ENCODE peak calls at places on chromosomes 16 and 17, in ten cellular contexts. One of them, this sample, is unnamed.
A peak's percentile ranks its signal among the peaks of the same experiment; 100 is the strongest.

GRCh38 chr16:89324056-89325010 is 106.8 kb downstream of the ZNF778 start:
- DNase-seq in T-helper 9 cell: no peak
- DNase-seq in KG1: no peak
- DNase-seq in activated T-cell treated with anti-CD3 and anti-CD28 coated beads for 1 hour: no peak
- DNase-seq in colonic mucosa: no peak
- DNase-seq in activated CD4-positive, alpha-beta T cell treated with anti-CD3 and anti-CD28 coated beads for 48 hours: peak; percentile 82
- DNase-seq in nucleus accumbens: no peak
- DNase-seq in Peyer's patch: peak; percentile 41
- DNase-seq in HepG2: no peak
- DNase-seq in HEK293T: no peak
- DNase-seq in this sample: peak; percentile 8

GRCh38 chr16:239948-240277 is 5.3 kb downstream of the FAM234A start:
- DNase-seq in T-helper 9 cell: no peak
- DNase-seq in HepG2: peak; percentile 39
- DNase-seq in activated T-cell treated with anti-CD3 and anti-CD28 coated beads for 1 hour: no peak
- DNase-seq in nucleus accumbens: no peak
- DNase-seq in HEK293T: no peak
- DNase-seq in Peyer's patch: no peak
- DNase-seq in activated CD4-positive, alpha-beta T cell treated with anti-CD3 and anti-CD28 coated beads for 48 hours: no peak
- DNase-seq in colonic mucosa: no peak
- DNase-seq in KG1: no peak
- DNase-seq in this sample: no peak

GRCh38 chr16:67910162-67910561 is 17.1 kb downstream of the PSKH1 start:
- DNase-seq in KG1: no peak
- DNase-seq in activated T-cell treated with anti-CD3 and anti-CD28 coated beads for 1 hour: no peak
- DNase-seq in Peyer's patch: no peak
- DNase-seq in nucleus accumbens: peak; percentile 89
- DNase-seq in colonic mucosa: no peak
- DNase-seq in HEK293T: no peak
- DNase-seq in activated CD4-positive, alpha-beta T cell treated with anti-CD3 and anti-CD28 coated beads for 48 hours: peak; percentile 45
- DNase-seq in T-helper 9 cell: no peak
- DNase-seq in HepG2: no peak
- DNase-seq in this sample: no peak

GRCh38 chr16:75074920-75075687 is 41.5 kb downstream of the LDHD start:
- DNase-seq in KG1: peak; percentile 87
- DNase-seq in nucleus accumbens: no peak
- DNase-seq in HEK293T: no peak
- DNase-seq in T-helper 9 cell: peak; percentile 74
- DNase-seq in colonic mucosa: no peak
- DNase-seq in activated CD4-positive, alpha-beta T cell treated with anti-CD3 and anti-CD28 coated beads for 48 hours: peak; percentile 83
- DNase-seq in Peyer's patch: no peak
- DNase-seq in HepG2: no peak
- DNase-seq in activated T-cell treated with anti-CD3 and anti-CD28 coated beads for 1 hour: peak; percentile 62
- DNase-seq in this sample: no peak

GRCh38 chr17:791807-792206 is 9.7 kb downstream of the MRM3 start:
- DNase-seq in Peyer's patch: no peak
- DNase-seq in nucleus accumbens: no peak
- DNase-seq in T-helper 9 cell: no peak
- DNase-seq in activated T-cell treated with anti-CD3 and anti-CD28 coated beads for 1 hour: no peak
- DNase-seq in colonic mucosa: no peak
- DNase-seq in KG1: no peak
- DNase-seq in activated CD4-positive, alpha-beta T cell treated with anti-CD3 and anti-CD28 coated beads for 48 hours: no peak
- DNase-seq in HepG2: no peak
- DNase-seq in HEK293T: no peak
- DNase-seq in this sample: no peak

GRCh38 chr17:3535253-3535995 is 22.2 kb downstream of the TRPV3 start:
- DNase-seq in HepG2: no peak
- DNase-seq in HEK293T: peak; percentile 71
- DNase-seq in Peyer's patch: peak; percentile 69
- DNase-seq in activated CD4-positive, alpha-beta T cell treated with anti-CD3 and anti-CD28 coated beads for 48 hours: peak; percentile 80
- DNase-seq in colonic mucosa: peak; percentile 51
- DNase-seq in T-helper 9 cell: peak; percentile 26
- DNase-seq in KG1: no peak
- DNase-seq in nucleus accumbens: peak; percentile 57
- DNase-seq in activated T-cell treated with anti-CD3 and anti-CD28 coated beads for 1 hour: peak; percentile 15
- DNase-seq in this sample: peak; percentile 66

GRCh38 chr17:45019177-45019711 is 32.2 kb downstream of the DCAKD start:
- DNase-seq in activated CD4-positive, alpha-beta T cell treated with anti-CD3 and anti-CD28 coated beads for 48 hours: peak; percentile 47
- DNase-seq in HepG2: no peak
- DNase-seq in HEK293T: peak; percentile 68
- DNase-seq in colonic mucosa: peak; percentile 32
- DNase-seq in Peyer's patch: peak; percentile 66
- DNase-seq in T-helper 9 cell: no peak
- DNase-seq in nucleus accumbens: no peak
- DNase-seq in KG1: peak; percentile 20
- DNase-seq in activated T-cell treated with anti-CD3 and anti-CD28 coated beads for 1 hour: peak; percentile 6
- DNase-seq in this sample: peak; percentile 55

GRCh38 chr17:81002409-81003361 is 11.0 kb downstream of the CHMP6 start:
- DNase-seq in HepG2: no peak
- DNase-seq in Peyer's patch: peak; percentile 85
- DNase-seq in KG1: no peak
- DNase-seq in activated T-cell treated with anti-CD3 and anti-CD28 coated beads for 1 hour: no peak
- DNase-seq in T-helper 9 cell: no peak
- DNase-seq in activated CD4-positive, alpha-beta T cell treated with anti-CD3 and anti-CD28 coated beads for 48 hours: no peak
- DNase-seq in colonic mucosa: peak; percentile 94
- DNase-seq in nucleus accumbens: no peak
- DNase-seq in HEK293T: no peak
- DNase-seq in this sample: peak; percentile 53

GRCh38 chr17:35052780-35053179 is 10.7 kb downstream of the RFFL start:
- DNase-seq in HepG2: no peak
- DNase-seq in KG1: no peak
- DNase-seq in Peyer's patch: no peak
- DNase-seq in activated T-cell treated with anti-CD3 and anti-CD28 coated beads for 1 hour: no peak
- DNase-seq in HEK293T: no peak
- DNase-seq in nucleus accumbens: no peak
- DNase-seq in T-helper 9 cell: no peak
- DNase-seq in activated CD4-positive, alpha-beta T cell treated with anti-CD3 and anti-CD28 coated beads for 48 hours: no peak
- DNase-seq in colonic mucosa: no peak
- DNase-seq in this sample: no peak

GRCh38 chr16:53043986-53044571 is 8.6 kb downstream of the CHD9NB start:
- DNase-seq in nucleus accumbens: no peak
- DNase-seq in T-helper 9 cell: no peak
- DNase-seq in colonic mucosa: peak; percentile 52
- DNase-seq in HepG2: peak; percentile 68
- DNase-seq in HEK293T: peak; percentile 30
- DNase-seq in activated CD4-positive, alpha-beta T cell treated with anti-CD3 and anti-CD28 coated beads for 48 hours: no peak
- DNase-seq in Peyer's patch: no peak
- DNase-seq in KG1: no peak
- DNase-seq in activated T-cell treated with anti-CD3 and anti-CD28 coated beads for 1 hour: no peak
- DNase-seq in this sample: peak; percentile 69

GRCh38 chr17:75267403-75268232 is 3.4 kb downstream of the MIF4GD start:
- DNase-seq in HepG2: peak; percentile 86
- DNase-seq in activated T-cell treated with anti-CD3 and anti-CD28 coated beads for 1 hour: no peak
- DNase-seq in colonic mucosa: peak; percentile 74
- DNase-seq in T-helper 9 cell: no peak
- DNase-seq in HEK293T: no peak
- DNase-seq in nucleus accumbens: no peak
- DNase-seq in Peyer's patch: peak; percentile 69
- DNase-seq in KG1: no peak
- DNase-seq in activated CD4-positive, alpha-beta T cell treated with anti-CD3 and anti-CD28 coated beads for 48 hours: no peak
- DNase-seq in this sample: no peak

GRCh38 chr16:84648595-84649510 is 542 bp downstream of the KLHL36 start:
- DNase-seq in colonic mucosa: peak; percentile 72
- DNase-seq in nucleus accumbens: no peak
- DNase-seq in HEK293T: peak; percentile 62
- DNase-seq in T-helper 9 cell: peak; percentile 36
- DNase-seq in activated CD4-positive, alpha-beta T cell treated with anti-CD3 and anti-CD28 coated beads for 48 hours: peak; percentile 50
- DNase-seq in Peyer's patch: peak; percentile 83
- DNase-seq in activated T-cell treated with anti-CD3 and anti-CD28 coated beads for 1 hour: peak; percentile 26
- DNase-seq in KG1: no peak
- DNase-seq in HepG2: no peak
- DNase-seq in this sample: peak; percentile 61

GRCh38 chr16:22120440-22120839 is 28.1 kb downstream of the VWA3A start:
- DNase-seq in nucleus accumbens: no peak
- DNase-seq in HEK293T: no peak
- DNase-seq in activated T-cell treated with anti-CD3 and anti-CD28 coated beads for 1 hour: no peak
- DNase-seq in activated CD4-positive, alpha-beta T cell treated with anti-CD3 and anti-CD28 coated beads for 48 hours: no peak
- DNase-seq in Peyer's patch: no peak
- DNase-seq in KG1: no peak
- DNase-seq in colonic mucosa: no peak
- DNase-seq in HepG2: no peak
- DNase-seq in T-helper 9 cell: no peak
- DNase-seq in this sample: no peak

GRCh38 chr17:50352072-50352692 is 6.3 kb downstream of the XYLT2 start:
- DNase-seq in HEK293T: no peak
- DNase-seq in activated CD4-positive, alpha-beta T cell treated with anti-CD3 and anti-CD28 coated beads for 48 hours: no peak
- DNase-seq in HepG2: no peak
- DNase-seq in T-helper 9 cell: no peak
- DNase-seq in nucleus accumbens: no peak
- DNase-seq in activated T-cell treated with anti-CD3 and anti-CD28 coated beads for 1 hour: no peak
- DNase-seq in Peyer's patch: no peak
- DNase-seq in colonic mucosa: no peak
- DNase-seq in KG1: no peak
- DNase-seq in this sample: peak; percentile 49

GRCh38 chr16:12111819-12112218 is 135.3 kb downstream of the SNX29 start:
- DNase-seq in colonic mucosa: no peak
- DNase-seq in KG1: no peak
- DNase-seq in nucleus accumbens: no peak
- DNase-seq in HEK293T: no peak
- DNase-seq in Peyer's patch: no peak
- DNase-seq in HepG2: no peak
- DNase-seq in activated CD4-positive, alpha-beta T cell treated with anti-CD3 and anti-CD28 coated beads for 48 hours: no peak
- DNase-seq in activated T-cell treated with anti-CD3 and anti-CD28 coated beads for 1 hour: no peak
- DNase-seq in T-helper 9 cell: no peak
- DNase-seq in this sample: no peak

GRCh38 chr17:32593003-32593402 is 106.2 kb downstream of the CDK5R1 start:
- DNase-seq in colonic mucosa: no peak
- DNase-seq in KG1: no peak
- DNase-seq in HepG2: no peak
- DNase-seq in activated CD4-positive, alpha-beta T cell treated with anti-CD3 and anti-CD28 coated beads for 48 hours: no peak
- DNase-seq in Peyer's patch: no peak
- DNase-seq in HEK293T: no peak
- DNase-seq in nucleus accumbens: no peak
- DNase-seq in T-helper 9 cell: no peak
- DNase-seq in activated T-cell treated with anti-CD3 and anti-CD28 coated beads for 1 hour: no peak
- DNase-seq in this sample: no peak

GRCh38 chr17:78944956-78945355 is 19.8 kb upstream of the TIMP2 start:
- DNase-seq in T-helper 9 cell: no peak
- DNase-seq in colonic mucosa: no peak
- DNase-seq in nucleus accumbens: no peak
- DNase-seq in KG1: no peak
- DNase-seq in activated CD4-positive, alpha-beta T cell treated with anti-CD3 and anti-CD28 coated beads for 48 hours: no peak
- DNase-seq in Peyer's patch: no peak
- DNase-seq in HepG2: no peak
- DNase-seq in HEK293T: no peak
- DNase-seq in activated T-cell treated with anti-CD3 and anti-CD28 coated beads for 1 hour: no peak
- DNase-seq in this sample: no peak

GRCh38 chr17:36816889-36817288 is 120.4 kb upstream of the LHX1 start:
- DNase-seq in activated CD4-positive, alpha-beta T cell treated with anti-CD3 and anti-CD28 coated beads for 48 hours: no peak
- DNase-seq in HepG2: no peak
- DNase-seq in colonic mucosa: no peak
- DNase-seq in HEK293T: no peak
- DNase-seq in nucleus accumbens: no peak
- DNase-seq in T-helper 9 cell: no peak
- DNase-seq in KG1: no peak
- DNase-seq in Peyer's patch: no peak
- DNase-seq in activated T-cell treated with anti-CD3 and anti-CD28 coated beads for 1 hour: no peak
- DNase-seq in this sample: no peak

GRCh38 chr16:17345043-17345442 is 125.7 kb downstream of the XYLT1 start:
- DNase-seq in KG1: no peak
- DNase-seq in activated CD4-positive, alpha-beta T cell treated with anti-CD3 and anti-CD28 coated beads for 48 hours: peak; percentile 35
- DNase-seq in activated T-cell treated with anti-CD3 and anti-CD28 coated beads for 1 hour: no peak
- DNase-seq in T-helper 9 cell: no peak
- DNase-seq in HEK293T: no peak
- DNase-seq in Peyer's patch: no peak
- DNase-seq in nucleus accumbens: no peak
- DNase-seq in HepG2: no peak
- DNase-seq in colonic mucosa: no peak
- DNase-seq in this sample: peak; percentile 67

GRCh38 chr16:19108409-19109287 is 5.1 kb upstream of the ITPRIPL2 start:
- DNase-seq in HepG2: peak; percentile 95
- DNase-seq in nucleus accumbens: no peak
- DNase-seq in T-helper 9 cell: no peak
- DNase-seq in KG1: no peak
- DNase-seq in activated T-cell treated with anti-CD3 and anti-CD28 coated beads for 1 hour: no peak
- DNase-seq in Peyer's patch: no peak
- DNase-seq in HEK293T: no peak
- DNase-seq in colonic mucosa: no peak
- DNase-seq in activated CD4-positive, alpha-beta T cell treated with anti-CD3 and anti-CD28 coated beads for 48 hours: no peak
- DNase-seq in this sample: no peak

This sample was measured in body of pancreas.